ENCODE peak calls at places on chromosome 6, in six cellular contexts. O, N, G, W, F and L are unnamed samples.

GRCh38 chr6:113858067-113858604 is 991 bp downstream of the MARCKS start:
- DNase-seq in O (peak), N (peak), G (peak), W (peak), F (peak), L (peak)

GRCh38 chr6:126344181-126344580 is 4.3 kb downstream of the CENPW start:
- DNase-seq in O (no peak), N (no peak), G (no peak), W (no peak), F (no peak), L (no peak)

GRCh38 chr6:114747995-114748625 is 405.3 kb upstream of the HS3ST5 start:
- DNase-seq in O (peak), N (peak), G (peak), W (peak), F (peak), L (peak)

GRCh38 chr6:11950109-11950508 is 62.0 kb upstream of the HIVEP1 start:
- DNase-seq in O (no peak), N (no peak), G (no peak), W (no peak), F (no peak), L (no peak)

GRCh38 chr6:13113956-13114593 is 214.3 kb downstream of the TBC1D7 start:
- DNase-seq in O (no peak), N (no peak), G (no peak), W (no peak), F (no peak), L (peak)

GRCh38 chr6:119207973-119208725 is 129.7 kb upstream of the FAM184A start:
- DNase-seq in O (no peak), N (no peak), G (peak), W (no peak), F (no peak), L (no peak)

GRCh38 chr6:43376551-43376981 is 7.1 kb upstream of the ZNF318 start:
- DNase-seq in O (no peak), N (no peak), G (no peak), W (no peak), F (peak), L (no peak)

GRCh38 chr6:165987483-165988305 is 180.0 kb downstream of the TBXT start:
- DNase-seq in O (peak), N (no peak), G (no peak), W (peak), F (no peak), L (peak)

GRCh38 chr6:113830140-113830539 is 27.0 kb upstream of the MARCKS start:
- DNase-seq in O (no peak), N (no peak), G (no peak), W (no peak), F (no peak), L (no peak)

GRCh38 chr6:4264076-4264475 is 128.7 kb upstream of the ECI2 start:
- DNase-seq in O (no peak), N (no peak), G (no peak), W (no peak), F (no peak), L (no peak)

GRCh38 chr6:166637001-166637400 is 9.9 kb upstream of the RPS6KA2 start:
- DNase-seq in O (no peak), N (no peak), G (no peak), W (no peak), F (no peak), L (no peak)

GRCh38 chr6:74068945-74069570 is 373.1 kb downstream of the CD109 start:
- DNase-seq in O (no peak), N (no peak), G (no peak), W (no peak), F (no peak), L (no peak)

GRCh38 chr6:139531148-139531547 is 156.7 kb upstream of the CITED2 start:
- DNase-seq in O (no peak), N (no peak), G (no peak), W (no peak), F (no peak), L (no peak)

GRCh38 chr6:85394853-85395538 is 54.9 kb upstream of the NT5E start:
- DNase-seq in O (no peak), N (no peak), G (peak), W (no peak), F (no peak), L (peak)

GRCh38 chr6:31529329-31530150 is 778 bp downstream of the MCCD1 start:
- DNase-seq in O (no peak), N (no peak), G (no peak), W (no peak), F (no peak), L (no peak)

GRCh38 chr6:121780325-121781313 is 345.2 kb downstream of the GJA1 start:
- DNase-seq in O (no peak), N (peak), G (peak), W (no peak), F (peak), L (peak)

GRCh38 chr6:123655520-123656306 is 19.0 kb upstream of the TRDN start:
- DNase-seq in O (no peak), N (no peak), G (no peak), W (no peak), F (no peak), L (no peak)

GRCh38 chr6:37487891-37488290 is 11.8 kb downstream of the CCDC167 start:
- DNase-seq in O (peak), N (no peak), G (no peak), W (no peak), F (no peak), L (no peak)

GRCh38 chr6:125526007-125526720 is 223.3 kb upstream of the HEY2 start:
- DNase-seq in O (no peak), N (no peak), G (no peak), W (no peak), F (no peak), L (no peak)

GRCh38 chr6:6699741-6700367 is 111.3 kb downstream of the LY86 start:
- DNase-seq in O (peak), N (peak), G (peak), W (no peak), F (peak), L (peak)

GRCh38 chr6:105484238-105485161 is 81.6 kb upstream of the PREP start:
- DNase-seq in O (peak), N (no peak), G (peak), W (no peak), F (no peak), L (no peak)

GRCh38 chr6:45132059-45132458 is 196.1 kb upstream of the RUNX2 start:
- DNase-seq in O (no peak), N (no peak), G (peak), W (no peak), F (no peak), L (no peak)

GRCh38 chr6:157222201-157222981 is 100.9 kb downstream of the TMEM242 start:
- DNase-seq in O (no peak), N (no peak), G (no peak), W (no peak), F (peak), L (no peak)

GRCh38 chr6:967666-968065 is 274.7 kb upstream of the EXOC2 start:
- DNase-seq in O (no peak), N (no peak), G (no peak), W (no peak), F (no peak), L (no peak)

GRCh38 chr6:107716688-107717089 is 107.4 kb downstream of the SCML4 start:
- DNase-seq in O (no peak), N (no peak), G (peak), W (no peak), F (no peak), L (no peak)

GRCh38 chr6:48765352-48765961 is 654.5 kb upstream of the PTCHD4 start:
- DNase-seq in O (peak), N (no peak), G (peak), W (peak), F (no peak), L (no peak)

GRCh38 chr6:42366011-42366705 is 85.6 kb downstream of the TRERF1 start:
- DNase-seq in O (no peak), N (no peak), G (no peak), W (no peak), F (no peak), L (no peak)

GRCh38 chr6:136153976-136154375 is 96.1 kb downstream of the MTFR2 start:
- DNase-seq in O (no peak), N (no peak), G (no peak), W (no peak), F (no peak), L (peak)

GRCh38 chr6:33579828-33580714 is at the start of gene BAK1:
- DNase-seq in O (peak), N (peak), G (peak), W (peak), F (peak), L (peak)

GRCh38 chr6:33578164-33578563 is 1.9 kb downstream of the BAK1 start:
- DNase-seq in O (no peak), N (no peak), G (no peak), W (no peak), F (no peak), L (no peak)

GRCh38 chr6:33577106-33577535 is 3.0 kb downstream of the BAK1 start:
- DNase-seq in O (no peak), N (no peak), G (no peak), W (no peak), F (peak), L (peak)

GRCh38 chr6:33577718-33578117 is 2.4 kb downstream of the BAK1 start:
- DNase-seq in O (no peak), N (no peak), G (no peak), W (no peak), F (no peak), L (no peak)

DNA sequence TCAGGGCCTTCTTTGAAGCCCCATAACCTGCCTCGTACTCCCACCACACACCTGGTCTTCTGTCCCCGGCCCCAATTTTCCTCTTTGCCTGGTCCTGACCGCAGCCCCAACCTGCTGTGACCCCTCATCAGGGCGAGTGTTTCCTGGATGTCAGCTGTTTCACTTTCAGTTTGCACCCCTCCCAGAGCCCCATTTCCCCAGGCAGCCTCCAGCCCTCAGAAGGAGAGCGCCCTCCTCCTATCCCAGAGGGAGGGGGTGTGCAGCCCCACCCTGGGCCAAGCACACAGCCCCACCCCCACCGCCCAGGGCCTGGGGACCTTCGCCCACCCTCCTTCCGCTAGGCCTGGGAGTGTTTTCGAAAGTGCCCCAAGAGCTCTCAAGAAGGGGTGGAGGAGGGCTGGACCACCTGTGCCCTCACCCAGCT is 1.5 kb downstream of the BAK1 start:
- DNase-seq in O (no peak), N (no peak), G (no peak), W (no peak), F (no peak), L (no peak)
- TF ChIP-seq CTCF in O (no peak), N (no peak), G (no peak), W (no peak), F (no peak), L (no peak)

GRCh38 chr6:22658183-22658582 is 88.8 kb downstream of the HDGFL1 start:
- DNase-seq in O (no peak), N (no peak), G (no peak), W (no peak), F (no peak), L (no peak)

GRCh38 chr6:22653980-22654610 is 84.7 kb downstream of the HDGFL1 start:
- DNase-seq in O (no peak), N (no peak), G (no peak), W (no peak), F (no peak), L (no peak)

GRCh38 chr6:22656696-22657340 is 87.5 kb downstream of the HDGFL1 start:
- DNase-seq in O (no peak), N (no peak), G (no peak), W (no peak), F (no peak), L (no peak)

GRCh38 chr6:22657341-22657985 is 88.1 kb downstream of the HDGFL1 start:
- DNase-seq in O (no peak), N (no peak), G (no peak), W (no peak), F (peak), L (no peak)

DNA sequence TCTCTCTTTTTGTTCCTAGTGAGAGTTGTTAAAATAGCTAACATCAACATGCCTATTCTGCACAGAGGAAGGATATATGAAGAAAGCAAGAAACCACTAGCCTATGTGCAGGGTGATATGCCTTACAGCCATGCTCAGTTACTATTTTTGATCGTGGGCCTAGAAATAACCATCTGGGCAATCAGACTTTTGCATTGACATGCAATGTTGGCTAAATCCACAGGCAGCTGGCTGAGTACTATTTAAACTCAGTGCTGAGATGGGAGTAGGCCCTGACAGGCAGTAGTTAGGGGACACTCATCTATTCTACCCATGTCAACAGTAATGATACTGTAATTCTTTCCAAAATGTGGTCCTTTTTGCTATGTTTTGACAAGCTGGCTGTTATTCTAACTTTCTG is 89.6 kb downstream of the HDGFL1 start:
- DNase-seq in O (no peak), N (no peak), G (no peak), W (no peak), F (no peak), L (no peak)
- TF ChIP-seq CTCF in O (no peak), N (no peak), G (no peak), W (no peak), F (no peak), L (no peak)

DNA sequence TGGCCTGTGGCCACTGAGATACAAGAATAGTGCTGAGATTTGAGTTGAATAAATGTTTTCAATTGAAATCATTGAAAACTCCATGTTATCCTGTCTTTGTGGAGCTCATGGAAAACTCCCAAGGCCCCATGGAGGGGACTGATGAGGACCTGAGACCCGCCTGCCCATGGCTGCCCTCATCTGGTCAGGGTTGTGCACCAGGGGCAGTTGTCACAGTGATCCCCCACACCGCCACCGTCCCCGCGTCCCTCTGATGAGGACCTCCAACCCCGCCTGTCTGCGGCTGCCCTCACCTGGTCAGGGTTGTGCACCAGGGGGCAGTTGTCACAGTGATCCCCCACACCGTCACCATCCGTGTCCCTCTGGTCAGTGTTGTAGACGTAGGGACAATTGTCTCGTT is 27.8 kb downstream of the THBS2 start:
- DNase-seq in O (no peak), N (no peak), G (no peak), W (no peak), F (peak), L (no peak)
- TF ChIP-seq CTCF in O (no peak), N (no peak), G (no peak), W (no peak), F (no peak), L (no peak)

GRCh38 chr6:56372621-56373020 is 125.2 kb upstream of the COL21A1 start:
- DNase-seq in O (no peak), N (no peak), G (no peak), W (no peak), F (no peak), L (no peak)

GRCh38 chr6:56374841-56375369 is 127.5 kb upstream of the COL21A1 start:
- DNase-seq in O (no peak), N (no peak), G (no peak), W (no peak), F (peak), L (no peak)

GRCh38 chr6:56368484-56368883 is 121.1 kb upstream of the COL21A1 start:
- DNase-seq in O (no peak), N (no peak), G (peak), W (no peak), F (no peak), L (no peak)

GRCh38 chr6:56370127-56370540 is 122.8 kb upstream of the COL21A1 start:
- DNase-seq in O (peak), N (peak), G (peak), W (peak), F (peak), L (peak)

GRCh38 chr6:56370591-56371198 is 123.3 kb upstream of the COL21A1 start:
- DNase-seq in O (peak), N (no peak), G (peak), W (no peak), F (peak), L (no peak)
- TF ChIP-seq CTCF in O (no peak), N (no peak), G (no peak), W (no peak), F (no peak), L (no peak)

DNA sequence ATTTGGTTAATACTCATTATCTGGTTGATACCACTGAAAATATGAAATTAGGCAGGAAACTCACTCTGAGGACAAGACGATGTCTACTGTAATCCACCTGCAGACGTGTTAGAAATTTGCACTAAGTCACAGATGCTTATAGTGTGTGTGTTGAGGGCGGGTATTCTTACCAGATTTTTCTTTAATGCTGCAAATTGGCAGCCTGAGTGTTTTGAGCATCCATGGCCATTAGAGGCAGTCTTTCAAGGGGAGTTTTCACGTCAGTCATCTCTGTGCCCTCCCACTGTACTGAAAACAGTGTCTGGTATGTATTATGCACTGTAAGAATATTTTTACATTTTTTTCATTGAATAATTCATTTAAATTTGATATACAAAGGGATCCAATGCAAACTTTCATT is 266.5 kb upstream of the QKI start:
- DNase-seq in O (no peak), N (no peak), G (no peak), W (no peak), F (no peak), L (no peak)
- TF ChIP-seq CTCF in O (no peak), N (peak), G (peak), W (no peak), F (no peak), L (no peak)

GRCh38 chr6:20340459-20340858 is 61.2 kb upstream of the E2F3 start:
- DNase-seq in O (no peak), N (no peak), G (peak), W (no peak), F (no peak), L (no peak)
- TF ChIP-seq CTCF in O (no peak), N (no peak), G (peak), W (no peak), F (no peak), L (no peak)

GRCh38 chr6:152669894-152670293 is 27.8 kb upstream of the MYCT1 start:
- DNase-seq in O (peak), N (no peak), G (peak), W (no peak), F (no peak), L (no peak)
- TF ChIP-seq CTCF in O (peak), N (no peak), G (peak), W (no peak), F (no peak), L (no peak)

GRCh38 chr6:143962644-143962929 is 45.5 kb downstream of the PLAGL1 start:
- DNase-seq in O (no peak), N (no peak), G (peak), W (peak), F (no peak), L (no peak)
- TF ChIP-seq CTCF in O (peak), N (peak), G (no peak), W (peak), F (no peak), L (peak)